ENCODE peak calls at places on chromosomes 2 and 18, in five cellular contexts. Y, N, M, P and A are unnamed samples. For H3K9me3, the result is how much of the 10 kb centered on the place peaks cover.

GRCh38 chr2:170766693-170767092 is 3.5 kb upstream of the ERICH2 start:
- DNase-seq in Y (no peak), P (no peak), M (no peak), N (no peak), A (no peak)

GRCh38 chr2:1626271-1626681 is 118.0 kb downstream of the PXDN start:
- DNase-seq in M (no peak), Y (no peak), N (no peak), P (peak), A (no peak)

GRCh38 chr2:119156105-119156890 is 2.3 kb downstream of the C1QL2 start:
- DNase-seq in P (no peak), N (no peak), M (no peak), Y (no peak), A (no peak)

GRCh38 chr2:174870787-174871186 is 106.5 kb upstream of the CHRNA1 start:
- DNase-seq in N (no peak), M (no peak), P (no peak), Y (no peak), A (no peak)

GRCh38 chr2:44748-45341 is 1.5 kb downstream of the FAM110C start:
- DNase-seq in M (no peak), Y (no peak), N (no peak), P (no peak), A (no peak)

GRCh38 chr2:70983506-70984227 is 5.2 kb downstream of the ANKRD53 start:
- DNase-seq in P (no peak), Y (no peak), N (no peak), M (no peak), A (no peak)

GRCh38 chr2:234846589-234847363 is 105.0 kb upstream of the SH3BP4 start:
- DNase-seq in M (no peak), Y (no peak), N (no peak), P (no peak), A (no peak)

GRCh38 chr2:120496759-120497158 is 150.8 kb downstream of the INHBB start:
- DNase-seq in Y (no peak), M (no peak), P (no peak), N (no peak), A (no peak)

GRCh38 chr2:151052850-151053660 is 208.6 kb downstream of the RBM43 start:
- DNase-seq in P (no peak), Y (no peak), M (no peak), N (no peak), A (no peak)

GRCh38 chr2:114543106-114543806 is 100.8 kb downstream of the DPP10 start:
- DNase-seq in M (peak), P (peak), Y (no peak), N (no peak), A (no peak)

GRCh38 chr2:201228912-201229290 is 31.4 kb upstream of the CASP8 start:
- DNase-seq in P (no peak), Y (no peak), N (no peak), M (no peak), A (no peak)

GRCh38 chr18:23690505-23691068 is 1.3 kb downstream of the LAMA3 start:
- DNase-seq in N (no peak), Y (no peak), P (no peak), M (no peak), A (no peak)

GRCh38 chr2:75356857-75357256 is 157.5 kb upstream of the TACR1 start:
- DNase-seq in P (no peak), Y (no peak), N (no peak), M (no peak), A (no peak)

GRCh38 chr2:98658816-98659486 is 50.6 kb downstream of the UNC50 start:
- DNase-seq in Y (no peak), P (no peak), M (no peak), N (no peak), A (no peak)

GRCh38 chr18:49547701-49548100 is 14.2 kb upstream of the LIPG start:
- DNase-seq in Y (no peak), M (no peak), N (no peak), P (no peak), A (no peak)

GRCh38 chr2:190763901-190764514 is 115.1 kb downstream of the NAB1 start:
- DNase-seq in P (no peak), N (no peak), Y (no peak), M (no peak), A (no peak)

GRCh38 chr2:234558642-234559041 is 61.8 kb upstream of the ARL4C start:
- DNase-seq in Y (no peak), N (no peak), M (no peak), P (no peak), A (no peak)

GRCh38 chr2:104704846-104705245 is 149.1 kb upstream of the POU3F3 start:
- DNase-seq in N (no peak), Y (no peak), P (no peak), M (no peak), A (no peak)

GRCh38 chr2:71327916-71328315 is 3.7 kb upstream of the ZNF638 start:
- DNase-seq in Y (no peak), M (no peak), P (no peak), N (no peak), A (no peak)

GRCh38 chr18:23675236-23675635 is 12.5 kb upstream of the ANKRD29 start:
- DNase-seq in M (no peak), N (no peak), Y (no peak), P (no peak), A (no peak)

GRCh38 chr2:185373226-185373625 is 365.4 kb upstream of the FSIP2 start:
- DNase-seq in Y (no peak), P (no peak), N (no peak), M (no peak), A (no peak)

GRCh38 chr18:9139400-9140039 is 2.9 kb downstream of the ANKRD12 start:
- DNase-seq in Y (no peak), M (no peak), P (no peak), N (no peak), A (no peak)

GRCh38 chr2:71742953-71743601 is 289.7 kb downstream of the DYSF start:
- DNase-seq in P (peak), N (no peak), M (peak), Y (peak), A (no peak)

DNA sequence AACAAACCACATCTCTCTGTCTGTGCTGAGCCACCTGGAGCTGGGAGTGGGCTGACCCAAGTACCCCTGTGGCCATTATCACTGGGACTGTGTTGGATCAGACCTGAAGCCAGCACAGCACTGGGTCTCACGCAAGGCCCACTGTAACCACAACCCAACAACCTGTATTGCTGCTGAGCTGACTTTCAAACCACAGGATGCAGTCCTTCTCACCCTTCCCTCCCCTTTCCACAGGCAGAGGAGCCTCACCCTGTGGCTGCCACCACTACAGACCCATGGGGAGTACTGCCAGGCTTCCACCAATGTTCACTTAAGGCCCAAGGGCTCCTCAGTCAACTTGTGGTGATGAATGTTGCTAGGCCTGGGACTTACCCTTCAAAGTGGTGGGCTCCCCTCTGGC is 135.7 kb downstream of the DIS3L2 start:
- DNase-seq in M (no peak), Y (no peak), P (no peak), N (no peak), A (no peak)
- H3K9me3 ChIP-seq in M (under half), Y (under half), P (under half), N (under half), A (under half)

GRCh38 chr2:13113016-13113415 is 396.3 kb downstream of the TRIB2 start:
- DNase-seq in N (no peak), Y (no peak), M (no peak), P (no peak), A (no peak)
- H3K9me3 ChIP-seq in N (under half), Y (under half), M (under half), P (under half), A (under half)

GRCh38 chr2:135074216-135074615 is 22.1 kb downstream of the RAB3GAP1 start:
- DNase-seq in Y (no peak), P (no peak), N (no peak), M (no peak), A (no peak)
- H3K9me3 ChIP-seq in Y (under half), P (under half), N (under half), M (under half), A (under half)

GRCh38 chr18:79899609-79900435 is 51.6 kb downstream of the SLC66A2 start:
- DNase-seq in N (no peak), P (peak), Y (no peak), M (no peak), A (no peak)

GRCh38 chr18:79898952-79899608 is 52.4 kb downstream of the SLC66A2 start:
- DNase-seq in N (no peak), M (no peak), Y (no peak), P (no peak), A (no peak)

GRCh38 chr18:79896746-79897145 is 54.7 kb downstream of the SLC66A2 start:
- DNase-seq in N (no peak), M (no peak), P (no peak), Y (no peak), A (no peak)

GRCh38 chr18:79900610-79901570 is 50.6 kb downstream of the SLC66A2 start:
- DNase-seq in Y (no peak), P (peak), N (no peak), M (no peak), A (no peak)

DNA sequence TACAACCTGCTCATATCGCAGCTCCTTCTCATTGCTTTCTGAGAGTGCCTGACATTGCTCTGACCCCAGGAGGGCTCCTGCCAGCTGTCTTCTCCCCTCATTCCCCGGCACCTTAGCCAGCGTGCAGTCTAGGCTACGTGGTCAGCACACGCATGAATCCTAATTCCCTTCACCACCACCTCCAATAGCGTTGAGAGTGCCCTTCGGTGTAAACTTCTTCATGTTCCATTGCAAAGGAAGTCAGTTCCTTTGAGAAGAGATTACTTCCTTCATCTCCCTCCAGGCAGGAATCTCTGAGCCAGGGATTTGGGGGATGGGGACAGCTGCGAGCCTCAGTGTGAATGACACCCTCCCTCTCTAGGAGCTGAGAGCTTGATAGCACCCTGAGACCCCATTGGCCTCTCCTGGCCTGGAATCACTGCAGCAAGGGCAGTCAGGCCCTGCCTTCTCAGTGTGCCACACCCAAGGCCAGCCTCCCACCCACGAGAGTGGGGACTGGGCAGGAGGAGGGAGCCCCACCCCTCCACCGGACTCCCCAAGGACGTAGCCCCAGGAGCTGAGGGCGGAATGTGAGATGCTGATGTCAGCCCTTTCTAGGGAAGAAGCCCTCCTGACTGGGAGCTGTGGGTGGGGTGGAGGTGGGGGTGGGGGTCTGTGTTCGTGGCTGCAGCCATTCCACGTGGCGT is 53.4 kb downstream of the SLC66A2 start:
- DNase-seq in M (no peak), P (no peak), Y (no peak), N (no peak), A (no peak)
- H3K9me3 ChIP-seq in M (half or more), P (under half), Y (under half), N (under half), A (under half)

GRCh38 chr2:112869258-112869842 is 32.8 kb upstream of the IL1B start:
- DNase-seq in N (no peak), Y (peak), P (no peak), M (peak), A (no peak)

GRCh38 chr2:112866128-112866835 is 29.7 kb upstream of the IL1B start:
- DNase-seq in Y (no peak), M (no peak), N (no peak), P (no peak), A (no peak)

GRCh38 chr2:112867701-112868631 is 31.4 kb upstream of the IL1B start:
- DNase-seq in P (no peak), Y (no peak), M (no peak), N (no peak), A (no peak)

DNA sequence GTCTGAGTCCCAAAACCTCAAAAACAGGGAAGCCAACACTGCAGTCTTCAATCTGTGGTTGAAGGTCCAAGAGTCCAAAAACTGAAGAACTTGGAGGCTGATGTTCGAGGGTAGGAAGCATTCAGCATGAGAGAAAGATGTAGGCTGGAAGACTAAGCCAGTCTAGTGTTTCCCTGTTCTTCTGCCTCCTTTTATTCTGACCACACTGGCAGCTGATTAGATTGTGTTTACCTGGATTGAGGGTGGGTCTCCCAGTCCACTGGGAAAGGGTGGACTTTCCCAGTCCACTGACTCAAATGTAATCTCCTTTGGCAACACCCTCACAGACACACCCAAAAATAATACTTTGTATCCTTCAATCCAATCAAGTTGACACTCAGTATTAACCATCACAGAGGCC is 27.5 kb upstream of the IL1B start:
- DNase-seq in M (no peak), Y (no peak), P (no peak), N (no peak), A (no peak)
- H3K9me3 ChIP-seq in M (under half), Y (under half), P (under half), N (under half), A (under half)